ENCODE peak calls at places on chromosomes 13 and 19, in seven cellular contexts. Z, L, T, Y, Q, R and V are unnamed samples.
A peak's percentile ranks its signal among the peaks of the same experiment; 100 is the strongest.

GRCh38 chr19:55594996-55595530 is 4.3 kb downstream of the FIZ1 start:
- DNase-seq in Z (no peak), L (no peak), T (no peak), Y (no peak), Q (no peak), R (peak; percentile 41), V (no peak)

GRCh38 chr13:49400755-49401659 is 42.9 kb downstream of the CAB39L start:
- DNase-seq in Z (no peak), L (no peak), T (peak; percentile 45), Y (peak; percentile 73), Q (peak; percentile 46), R (no peak), V (peak; percentile 10)

GRCh38 chr19:14031719-14032480 is at the start of gene IL27RA:
- DNase-seq in Z (peak; percentile 66), L (peak; percentile 19), T (peak; percentile 26), Y (peak; percentile 60), Q (peak; percentile 75), R (peak; percentile 68), V (no peak)

GRCh38 chr13:26929971-26930730 is 169.6 kb upstream of the GPR12 start:
- DNase-seq in Z (peak; percentile 76), L (peak; percentile 53), T (peak; percentile 60), Y (peak; percentile 43), Q (peak; percentile 51), R (peak; percentile 56), V (no peak)

GRCh38 chr13:80337706-80338105 is 3.2 kb downstream of the SPRY2 start:
- DNase-seq in Z (no peak), L (no peak), T (peak; percentile 52), Y (no peak), Q (no peak), R (no peak), V (no peak)

GRCh38 chr13:102461302-102461701 is 59.5 kb upstream of the FGF14 start:
- DNase-seq in Z (no peak), L (no peak), T (no peak), Y (no peak), Q (no peak), R (no peak), V (no peak)

GRCh38 chr13:33637978-33638743 is 179.8 kb upstream of the RFC3 start:
- DNase-seq in Z (no peak), L (no peak), T (peak; percentile 87), Y (no peak), Q (no peak), R (no peak), V (no peak)

GRCh38 chr13:112723771-112724170 is 33.9 kb downstream of the ATP11A start:
- DNase-seq in Z (peak; percentile 37), L (no peak), T (no peak), Y (no peak), Q (no peak), R (no peak), V (no peak)

GRCh38 chr19:18397242-18398202 is at the start of gene LRRC25:
- DNase-seq in Z (no peak), L (peak; percentile 48), T (no peak), Y (peak; percentile 77), Q (no peak), R (no peak), V (no peak)

GRCh38 chr19:5948697-5949564 is 29.0 kb downstream of the RANBP3 start:
- DNase-seq in Z (no peak), L (no peak), T (no peak), Y (no peak), Q (no peak), R (no peak), V (no peak)

GRCh38 chr13:40026174-40026585 is 370.7 kb downstream of the COG6 start:
- DNase-seq in Z (no peak), L (no peak), T (peak; percentile 42), Y (no peak), Q (no peak), R (no peak), V (no peak)

GRCh38 chr13:69292789-69293425 is 814.7 kb upstream of the ATXN8OS start:
- DNase-seq in Z (no peak), L (no peak), T (no peak), Y (no peak), Q (no peak), R (no peak), V (no peak)

GRCh38 chr13:55977436-55977835 is 1163.3 kb upstream of the PRR20A start:
- DNase-seq in Z (no peak), L (no peak), T (no peak), Y (no peak), Q (no peak), R (no peak), V (no peak)

GRCh38 chr19:1752009-1752756 is 1.1 kb upstream of the ONECUT3 start:
- DNase-seq in Z (no peak), L (no peak), T (no peak), Y (no peak), Q (no peak), R (no peak), V (no peak)

GRCh38 chr19:51342631-51343569 is 961 bp upstream of the VSIG10L start:
- DNase-seq in Z (no peak), L (no peak), T (no peak), Y (no peak), Q (no peak), R (no peak), V (no peak)

GRCh38 chr13:65456150-65456912 is 1773.8 kb downstream of the PCDH9 start:
- DNase-seq in Z (no peak), L (no peak), T (no peak), Y (no peak), Q (no peak), R (no peak), V (no peak)

GRCh38 chr19:44608391-44608821 is 5.0 kb upstream of the IGSF23 start:
- DNase-seq in Z (no peak), L (no peak), T (peak; percentile 33), Y (no peak), Q (no peak), R (no peak), V (peak; percentile 4)

GRCh38 chr13:20146381-20146780 is 14.5 kb downstream of the GJA3 start:
- DNase-seq in Z (no peak), L (no peak), T (no peak), Y (no peak), Q (no peak), R (no peak), V (no peak)

GRCh38 chr13:30715837-30716236 is 19.5 kb upstream of the ALOX5AP start:
- DNase-seq in Z (no peak), L (no peak), T (no peak), Y (no peak), Q (peak; percentile 42), R (no peak), V (no peak)

GRCh38 chr13:22422712-22423111 is 751.8 kb downstream of the FGF9 start:
- DNase-seq in Z (no peak), L (no peak), T (no peak), Y (no peak), Q (no peak), R (no peak), V (no peak)

GRCh38 chr13:107421028-107421427 is 794.3 kb downstream of the LIG4 start:
- DNase-seq in Z (no peak), L (no peak), T (peak; percentile 18), Y (no peak), Q (no peak), R (no peak), V (no peak)

GRCh38 chr19:31946491-31946890 is 398.9 kb upstream of the ZNF507 start:
- DNase-seq in Z (no peak), L (no peak), T (no peak), Y (no peak), Q (peak; percentile 22), R (no peak), V (no peak)

GRCh38 chr19:31947436-31947835 is 398.0 kb upstream of the ZNF507 start:
- DNase-seq in Z (no peak), L (no peak), T (no peak), Y (no peak), Q (no peak), R (no peak), V (no peak)

GRCh38 chr19:31944286-31944685 is 401.1 kb upstream of the ZNF507 start:
- DNase-seq in Z (no peak), L (no peak), T (no peak), Y (no peak), Q (no peak), R (no peak), V (no peak)

GRCh38 chr19:31943778-31944177 is 401.6 kb upstream of the ZNF507 start:
- DNase-seq in Z (no peak), L (no peak), T (no peak), Y (no peak), Q (no peak), R (no peak), V (no peak)

DNA sequence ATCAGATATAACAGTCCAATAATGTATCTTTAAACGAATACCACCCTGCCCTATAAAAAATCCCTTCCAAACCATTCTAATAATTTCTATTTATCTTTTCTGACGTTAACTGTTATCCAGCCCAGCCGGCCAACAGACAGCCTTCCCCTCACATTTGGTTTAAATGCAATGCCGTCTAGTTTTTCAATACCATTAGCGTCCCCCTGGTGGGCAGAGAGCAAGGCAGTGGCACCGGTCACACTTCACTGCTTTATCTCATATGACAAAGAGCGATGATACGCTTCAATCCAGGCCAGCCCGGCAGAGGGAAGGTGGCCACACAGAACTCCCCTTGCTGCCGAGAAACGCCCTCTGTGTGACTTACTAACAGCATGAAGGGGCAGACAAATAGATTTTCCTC is 402.1 kb upstream of the ZNF507 start:
- DNase-seq in Z (no peak), L (no peak), T (no peak), Y (no peak), Q (no peak), R (no peak), V (no peak)
- TF ChIP-seq CTCF in Z (no peak), L (no peak), T (no peak), Y (no peak), Q (peak; percentile 16), R (no peak), V (no peak)

GRCh38 chr13:92196566-92197256 is 798.3 kb downstream of the GPC5 start:
- DNase-seq in Z (no peak), L (no peak), T (no peak), Y (no peak), Q (no peak), R (no peak), V (no peak)
- H3K4me3 ChIP-seq in Z (no peak overlapping the region), L (no peak overlapping the region), T (no peak overlapping the region), Y (no peak overlapping the region), Q (no peak overlapping the region), R (no peak overlapping the region), V (no peak overlapping the region)

DNA sequence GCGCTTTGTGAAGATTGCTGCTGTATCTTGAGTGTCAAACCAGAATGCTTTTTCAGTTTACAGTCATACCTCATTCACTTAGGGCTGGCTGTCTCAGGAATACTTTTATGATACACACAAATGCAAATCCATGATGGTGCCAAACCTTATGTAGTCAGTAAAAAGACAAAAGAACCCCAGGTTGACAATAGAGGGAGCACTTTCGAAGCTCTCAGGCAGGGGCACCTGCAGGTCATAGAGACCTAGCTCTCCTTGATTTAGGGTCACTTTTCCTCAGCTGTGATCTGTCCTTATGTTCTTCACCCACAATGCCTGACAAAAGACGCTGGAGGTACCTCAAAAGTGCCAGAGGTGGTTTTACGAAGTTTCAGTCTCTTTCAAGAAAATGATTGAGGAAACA is 172.2 kb downstream of the DNAJC15 start:
- DNase-seq in Z (no peak), L (no peak), T (no peak), Y (no peak), Q (no peak), R (no peak), V (no peak)
- TF ChIP-seq CTCF in Z (no peak), L (no peak), T (peak; percentile 22), Y (no peak), Q (no peak), R (no peak), V (no peak)

DNA sequence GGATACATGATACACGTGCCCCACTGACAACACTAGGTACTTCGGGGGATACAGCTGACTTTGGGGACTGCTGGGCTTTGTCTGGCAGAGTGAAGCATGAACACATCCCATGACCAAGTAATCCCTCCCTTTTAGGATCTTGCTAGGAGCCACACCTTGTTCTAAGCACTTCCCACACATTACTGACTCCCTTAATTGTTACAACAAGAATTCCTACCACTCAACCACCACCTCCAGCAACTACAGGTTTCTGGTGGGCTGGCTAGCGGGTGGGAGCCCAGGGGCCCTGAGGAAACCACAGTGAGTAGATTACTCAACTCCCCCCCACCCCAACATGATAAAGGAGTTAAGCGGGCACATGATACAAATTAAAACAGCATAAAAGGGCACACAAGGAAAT is 7.2 kb upstream of the SLC35E1 start:
- DNase-seq in Z (no peak), L (no peak), T (no peak), Y (no peak), Q (no peak), R (no peak), V (no peak)
- H3K4me3 ChIP-seq in Z (no peak overlapping the region), L (no peak overlapping the region), T (no peak overlapping the region), Y (no peak overlapping the region), Q (no peak overlapping the region), R (no peak overlapping the region), V (no peak overlapping the region)